ENCODE peak calls at places on chromosomes 6 and 20, in eight cellular contexts. C is AG09309, Y is neural crest cell, A is HCEC 1CT, N is RWPE1, V is endodermal cell, P is HEK293T, F is HepG2. R is an unnamed sample.

GRCh38 chr20:34449674-34450592 is 66.3 kb upstream of the DYNLRB1 start:
- DNase-seq in N (no peak), F (no peak), P (no peak), V (no peak), Y (no peak), A (no peak), C (no peak), R (no peak)

GRCh38 chr20:10876558-10876957 is 202.8 kb upstream of the JAG1 start:
- DNase-seq in V (no peak), F (no peak), N (no peak), P (no peak), A (no peak), Y (no peak), C (peak; percentile 4), R (no peak)

GRCh38 chr6:104995989-104996617 is 39.2 kb downstream of the LIN28B start:
- DNase-seq in N (peak; percentile 4), C (peak; percentile 1), P (no peak), A (peak; percentile 72), V (no peak), F (no peak), Y (no peak), R (no peak)

GRCh38 chr6:46160102-46160501 is 10.7 kb downstream of the ENPP5 start:
- DNase-seq in P (no peak), A (no peak), F (no peak), C (no peak), V (no peak), N (no peak), Y (no peak), R (no peak)

GRCh38 chr20:40781340-40781916 is 92.4 kb upstream of the MAFB start:
- DNase-seq in P (no peak), N (no peak), F (no peak), Y (no peak), C (no peak), V (no peak), A (no peak), R (no peak)

GRCh38 chr6:127301199-127301700 is 34.6 kb downstream of the RNF146 start:
- DNase-seq in A (no peak), N (no peak), C (no peak), Y (no peak), V (no peak), F (no peak), P (no peak), R (no peak)

GRCh38 chr6:7419065-7419464 is 29.5 kb downstream of the RIOK1 start:
- DNase-seq in Y (no peak), P (no peak), A (no peak), F (peak; percentile 69), C (no peak), N (no peak), V (no peak), R (no peak)

GRCh38 chr6:20117474-20117873 is 94.8 kb downstream of the MBOAT1 start:
- DNase-seq in F (no peak), V (peak; percentile 75), A (no peak), P (no peak), N (peak; percentile 78), C (no peak), Y (no peak), R (no peak)

GRCh38 chr6:80425089-80425823 is 318.8 kb downstream of the BCKDHB start:
- DNase-seq in A (peak; percentile 98), C (peak; percentile 99), N (no peak), V (no peak), P (no peak), F (no peak), Y (no peak), R (no peak)

GRCh38 chr6:169700296-169700695 is 1.5 kb downstream of the WDR27 start:
- DNase-seq in V (no peak), N (no peak), Y (no peak), A (no peak), C (no peak), F (no peak), P (peak; percentile 24), R (no peak)

GRCh38 chr20:62832212-62832922 is 15.5 kb downstream of the COL9A3 start:
- DNase-seq in F (no peak), P (peak; percentile 53), V (peak; percentile 88), N (no peak), C (no peak), Y (no peak), A (no peak), R (no peak)

GRCh38 chr6:163951326-163951725 is 536.8 kb downstream of the QKI start:
- DNase-seq in P (no peak), F (no peak), V (no peak), C (no peak), N (no peak), Y (no peak), A (no peak), R (no peak)

GRCh38 chr6:37992749-37993148 is 173.2 kb downstream of the ZFAND3 start:
- DNase-seq in A (no peak), N (no peak), C (no peak), F (no peak), V (no peak), Y (no peak), P (no peak), R (no peak)

GRCh38 chr20:43508106-43508505 is 609 bp downstream of the L3MBTL1 start:
- DNase-seq in F (no peak), A (no peak), Y (no peak), C (no peak), N (no peak), P (no peak), V (peak; percentile 78), R (no peak)

GRCh38 chr6:125120054-125120590 is 33.5 kb upstream of the TPD52L1 start:
- DNase-seq in P (no peak), F (no peak), V (no peak), N (no peak), A (no peak), Y (no peak), C (no peak), R (no peak)

GRCh38 chr6:158031445-158032353 is 50.0 kb downstream of the SYNJ2 start:
- DNase-seq in V (peak; percentile 50), F (no peak), P (no peak), C (peak; percentile 57), N (no peak), Y (no peak), A (peak; percentile 90), R (no peak)